ENCODE peak calls at places on chromosomes 1 and 21, in eight cellular contexts. P is body of pancreas; J is foreskin melanocyte; M is activated CD4-positive, alpha-beta T cell treated with anti-CD3 and anti-CD28 coated beads, Interleukin-2, amount 50 U/mL, for 24 hours; K is esophagus muscularis mucosa; C is HTR-8/SVneo; R is BJ; Q is AG09319. E is an unnamed sample.
A peak's percentile ranks its signal among the peaks of the same experiment; 100 is the strongest.

GRCh38 chr1:2977886-2978611 is 43.2 kb upstream of the ACTRT2 start:
- DNase-seq in R (no peak), C (no peak), J (no peak), Q (no peak), M (no peak), K (no peak), P (no peak), E (no peak)

GRCh38 chr1:173485401-173485800 is 8.3 kb downstream of the PRDX6 start:
- DNase-seq in C (no peak), P (no peak), M (no peak), K (no peak), Q (no peak), R (no peak), J (no peak), E (no peak)

GRCh38 chr1:228288536-228289238 is 80.8 kb downstream of the OBSCN start:
- DNase-seq in Q (no peak), C (no peak), M (no peak), K (no peak), P (peak; percentile 2), R (no peak), J (no peak), E (no peak)

GRCh38 chr21:44438531-44439210 is 16.6 kb upstream of the LRRC3 start:
- DNase-seq in K (no peak), M (no peak), Q (no peak), P (peak; percentile 78), C (no peak), R (no peak), J (no peak), E (no peak)

GRCh38 chr1:47477595-47478080 is 39.8 kb downstream of the FOXD2 start:
- DNase-seq in P (peak; percentile 52), R (no peak), Q (no peak), K (no peak), M (no peak), J (no peak), C (no peak), E (no peak)

GRCh38 chr1:214658785-214659184 is 55.8 kb downstream of the CENPF start:
- DNase-seq in R (no peak), Q (peak; percentile 3), C (peak; percentile 8), M (no peak), P (peak; percentile 5), K (no peak), J (no peak), E (no peak)

GRCh38 chr1:234638832-234639799 is 29.1 kb upstream of the IRF2BP2 start:
- DNase-seq in K (no peak), P (peak; percentile 59), J (no peak), R (no peak), Q (no peak), C (no peak), M (no peak), E (no peak)

GRCh38 chr1:200108659-200109058 is 81.1 kb downstream of the NR5A2 start:
- DNase-seq in C (no peak), R (no peak), P (no peak), K (no peak), M (no peak), Q (no peak), J (no peak), E (no peak)

GRCh38 chr1:67573481-67573880 is 111.5 kb upstream of the GADD45A start:
- DNase-seq in R (no peak), K (no peak), P (peak; percentile 13), Q (no peak), J (peak; percentile 57), C (no peak), M (no peak), E (no peak)

GRCh38 chr21:32597205-32597604 is 11.9 kb upstream of the TCP10L start:
- DNase-seq in K (no peak), R (peak; percentile 47), Q (no peak), M (no peak), C (peak; percentile 20), J (peak; percentile 77), P (no peak), E (no peak)

GRCh38 chr1:119008483-119009299 is 20.5 kb upstream of the TBX15 start:
- DNase-seq in C (peak; percentile 22), M (peak; percentile 12), J (peak; percentile 51), Q (no peak), K (no peak), R (no peak), P (peak; percentile 48), E (no peak)

GRCh38 chr1:179298952-179299351 is 5.4 kb downstream of the SOAT1 start:
- DNase-seq in R (no peak), Q (no peak), J (no peak), M (no peak), P (no peak), K (no peak), C (no peak), E (no peak)

GRCh38 chr1:43423672-43424550 is 29.8 kb downstream of the HYI start:
- DNase-seq in K (no peak), R (no peak), M (no peak), C (no peak), Q (no peak), P (no peak), J (no peak), E (no peak)